ENCODE peak calls at places on chromosomes 1 and 21, in five cellular contexts. One of them, this sample, is unnamed. For H3K4me1, the result is how much of the 10 kb centered on the place peaks cover.

GRCh38 chr1:204108312-204109141 is 35.6 kb downstream of the SOX13 start:
- DNase-seq in iPS DF 6.9: peak
- DNase-seq in upper lobe of right lung: no peak
- DNase-seq in Panc1: no peak
- DNase-seq in OCI-LY7: no peak
- DNase-seq in this sample: no peak

GRCh38 chr21:29221259-29221744 is 77.4 kb upstream of the BACH1 start:
- DNase-seq in iPS DF 6.9: no peak
- DNase-seq in OCI-LY7: no peak
- DNase-seq in upper lobe of right lung: no peak
- DNase-seq in Panc1: no peak
- DNase-seq in this sample: no peak

GRCh38 chr1:114107474-114108175 is 46.0 kb downstream of the SYT6 start:
- DNase-seq in Panc1: no peak
- DNase-seq in upper lobe of right lung: no peak
- DNase-seq in iPS DF 6.9: no peak
- DNase-seq in OCI-LY7: no peak
- DNase-seq in this sample: no peak

GRCh38 chr1:25707280-25708016 is 90.9 kb downstream of the MAN1C1 start:
- DNase-seq in Panc1: no peak
- DNase-seq in iPS DF 6.9: no peak
- DNase-seq in upper lobe of right lung: no peak
- DNase-seq in OCI-LY7: no peak
- DNase-seq in this sample: peak

GRCh38 chr1:207088731-207089626 is at the start of gene C4BPB:
- DNase-seq in iPS DF 6.9: no peak
- DNase-seq in OCI-LY7: no peak
- DNase-seq in Panc1: no peak
- DNase-seq in upper lobe of right lung: no peak
- DNase-seq in this sample: no peak

GRCh38 chr1:111218947-111219346 is 8.6 kb upstream of the CHI3L2 start:
- DNase-seq in Panc1: no peak
- DNase-seq in iPS DF 6.9: no peak
- DNase-seq in upper lobe of right lung: no peak
- DNase-seq in OCI-LY7: no peak
- DNase-seq in this sample: no peak

GRCh38 chr21:36859744-36860501 is 106.5 kb downstream of the HLCS start:
- DNase-seq in iPS DF 6.9: peak
- DNase-seq in OCI-LY7: peak
- DNase-seq in Panc1: peak
- DNase-seq in upper lobe of right lung: peak
- DNase-seq in this sample: peak

GRCh38 chr1:155307247-155307740 is 1.4 kb upstream of the FDPS start:
- DNase-seq in Panc1: no peak
- DNase-seq in iPS DF 6.9: no peak
- DNase-seq in OCI-LY7: peak
- DNase-seq in upper lobe of right lung: no peak
- DNase-seq in this sample: peak

GRCh38 chr1:168360151-168360550 is 79.5 kb downstream of the TBX19 start:
- DNase-seq in OCI-LY7: no peak
- DNase-seq in Panc1: no peak
- DNase-seq in iPS DF 6.9: no peak
- DNase-seq in upper lobe of right lung: no peak
- DNase-seq in this sample: peak

GRCh38 chr1:164707868-164708331 is 148.9 kb downstream of the PBX1 start:
- DNase-seq in iPS DF 6.9: no peak
- DNase-seq in OCI-LY7: no peak
- DNase-seq in upper lobe of right lung: no peak
- DNase-seq in Panc1: no peak
- DNase-seq in this sample: peak

GRCh38 chr1:35883681-35884155 is 709 bp downstream of the AGO1 start:
- DNase-seq in upper lobe of right lung: peak
- DNase-seq in OCI-LY7: peak
- DNase-seq in Panc1: no peak
- DNase-seq in iPS DF 6.9: no peak
- DNase-seq in this sample: peak

GRCh38 chr1:191140038-191140437 is 662.4 kb upstream of the BRINP3 start:
- DNase-seq in OCI-LY7: no peak
- DNase-seq in Panc1: no peak
- DNase-seq in iPS DF 6.9: no peak
- DNase-seq in upper lobe of right lung: no peak
- DNase-seq in this sample: no peak

GRCh38 chr1:36139521-36139920 is 9.8 kb downstream of the TRAPPC3 start:
- DNase-seq in Panc1: no peak
- DNase-seq in OCI-LY7: no peak
- DNase-seq in upper lobe of right lung: no peak
- DNase-seq in iPS DF 6.9: no peak
- DNase-seq in this sample: no peak

GRCh38 chr1:99675292-99675691 is 29.4 kb downstream of the PALMD start:
- DNase-seq in Panc1: no peak
- DNase-seq in OCI-LY7: no peak
- DNase-seq in upper lobe of right lung: no peak
- DNase-seq in iPS DF 6.9: no peak
- DNase-seq in this sample: no peak

GRCh38 chr1:166272155-166272554 is 105.4 kb upstream of the FAM78B start:
- DNase-seq in Panc1: no peak
- DNase-seq in OCI-LY7: no peak
- DNase-seq in upper lobe of right lung: no peak
- DNase-seq in iPS DF 6.9: no peak
- DNase-seq in this sample: no peak

GRCh38 chr1:180173952-180174351 is 19.3 kb downstream of the QSOX1 start:
- DNase-seq in iPS DF 6.9: no peak
- DNase-seq in upper lobe of right lung: peak
- DNase-seq in Panc1: no peak
- DNase-seq in OCI-LY7: no peak
- DNase-seq in this sample: no peak

GRCh38 chr1:17633654-17634053 is 94.2 kb downstream of the ARHGEF10L start:
- DNase-seq in Panc1: no peak
- DNase-seq in upper lobe of right lung: no peak
- DNase-seq in iPS DF 6.9: no peak
- DNase-seq in OCI-LY7: no peak
- DNase-seq in this sample: no peak

GRCh38 chr1:94236630-94237290 is 624 bp downstream of the ARHGAP29 start:
- DNase-seq in Panc1: no peak
- DNase-seq in iPS DF 6.9: no peak
- DNase-seq in upper lobe of right lung: no peak
- DNase-seq in OCI-LY7: no peak
- DNase-seq in this sample: peak

GRCh38 chr1:2073382-2074230 is 23.4 kb downstream of the PRKCZ start:
- DNase-seq in Panc1: no peak
- DNase-seq in OCI-LY7: no peak
- DNase-seq in iPS DF 6.9: no peak
- DNase-seq in upper lobe of right lung: no peak
- DNase-seq in this sample: no peak

GRCh38 chr1:154199563-154199879 is 6.6 kb downstream of the CFAP141 start:
- DNase-seq in Panc1: no peak
- DNase-seq in upper lobe of right lung: no peak
- DNase-seq in iPS DF 6.9: no peak
- DNase-seq in OCI-LY7: no peak
- DNase-seq in this sample: peak

GRCh38 chr1:44267438-44267837 is 54.2 kb downstream of the DMAP1 start:
- DNase-seq in OCI-LY7: no peak
- DNase-seq in upper lobe of right lung: no peak
- DNase-seq in iPS DF 6.9: no peak
- DNase-seq in Panc1: no peak
- DNase-seq in this sample: no peak

GRCh38 chr1:55427576-55427975 is 212.4 kb upstream of the USP24 start:
- DNase-seq in OCI-LY7: no peak
- DNase-seq in upper lobe of right lung: no peak
- DNase-seq in Panc1: no peak
- DNase-seq in iPS DF 6.9: no peak
- DNase-seq in this sample: no peak

GRCh38 chr1:221397606-221398005 is 344.3 kb downstream of the DUSP10 start:
- DNase-seq in upper lobe of right lung: no peak
- DNase-seq in OCI-LY7: no peak
- DNase-seq in iPS DF 6.9: no peak
- DNase-seq in Panc1: no peak
- DNase-seq in this sample: no peak

GRCh38 chr21:37117204-37117603 is 44.1 kb downstream of the TTC3 start:
- DNase-seq in OCI-LY7: no peak
- DNase-seq in upper lobe of right lung: no peak
- DNase-seq in iPS DF 6.9: no peak
- DNase-seq in Panc1: no peak
- DNase-seq in this sample: no peak

GRCh38 chr1:13941315-13941714 is 241.3 kb downstream of the PRDM2 start:
- DNase-seq in Panc1: no peak
- DNase-seq in upper lobe of right lung: no peak
- DNase-seq in OCI-LY7: no peak
- DNase-seq in iPS DF 6.9: no peak
- DNase-seq in this sample: no peak

GRCh38 chr21:41864311-41865001 is 14.7 kb downstream of the PRDM15 start:
- DNase-seq in Panc1: no peak
- DNase-seq in OCI-LY7: peak
- DNase-seq in iPS DF 6.9: no peak
- DNase-seq in upper lobe of right lung: peak
- DNase-seq in this sample: no peak

DNA sequence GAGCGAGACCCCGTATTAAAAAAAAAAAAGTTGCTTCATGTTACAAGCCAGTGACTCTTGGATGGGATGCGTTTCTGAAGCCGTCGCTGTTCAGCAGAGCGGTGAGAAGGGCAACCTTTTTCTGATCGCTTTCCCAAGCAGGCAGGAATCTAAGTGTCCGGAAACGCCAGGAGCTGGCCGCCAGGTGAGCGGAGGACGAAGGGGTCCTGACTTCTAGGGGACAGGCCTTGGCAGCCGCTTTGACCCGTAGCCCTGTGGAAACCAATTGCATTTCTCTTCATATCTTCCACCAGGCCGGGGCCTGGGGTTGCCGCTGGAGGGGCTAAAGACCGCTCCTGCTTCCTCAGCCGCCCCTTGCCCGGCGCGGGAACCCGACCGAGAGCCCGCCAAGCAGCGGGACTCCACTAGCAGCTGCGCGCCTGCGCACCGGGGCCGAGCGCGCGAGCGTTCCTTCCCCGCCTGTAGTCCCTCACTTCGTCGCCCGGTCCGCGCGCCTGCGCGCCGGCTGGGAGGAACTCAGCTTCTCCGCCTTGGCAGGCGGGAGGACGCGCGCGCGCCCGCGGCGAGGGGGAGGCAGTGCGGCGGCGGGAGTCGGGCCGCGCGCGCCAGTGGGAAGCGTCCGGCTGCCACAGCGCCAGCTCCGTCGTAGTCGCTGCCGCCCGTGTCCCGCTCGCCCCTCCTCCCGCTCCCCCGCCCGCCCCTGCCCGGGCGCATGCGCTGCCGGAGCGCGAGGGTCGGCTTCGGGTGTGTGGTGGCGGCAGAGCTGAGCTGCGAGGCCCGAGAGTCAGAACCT is at the start of gene SPEN:
- DNase-seq in upper lobe of right lung: peak
- DNase-seq in Panc1: peak
- DNase-seq in iPS DF 6.9: no peak
- DNase-seq in OCI-LY7: peak
- DNase-seq in this sample: peak
- H3K4me1 ChIP-seq in upper lobe of right lung: under half
- H3K4me1 ChIP-seq in Panc1: under half
- H3K4me1 ChIP-seq in iPS DF 6.9: under half
- H3K4me1 ChIP-seq in OCI-LY7: half or more
- H3K4me1 ChIP-seq in this sample: under half

GRCh38 chr1:234732260-234732659 is 122.3 kb upstream of the IRF2BP2 start:
- DNase-seq in iPS DF 6.9: no peak
- DNase-seq in upper lobe of right lung: peak
- DNase-seq in Panc1: no peak
- DNase-seq in OCI-LY7: no peak
- DNase-seq in this sample: no peak
- H3K4me1 ChIP-seq in iPS DF 6.9: under half
- H3K4me1 ChIP-seq in upper lobe of right lung: under half
- H3K4me1 ChIP-seq in Panc1: under half
- H3K4me1 ChIP-seq in OCI-LY7: under half
- H3K4me1 ChIP-seq in this sample: under half

DNA sequence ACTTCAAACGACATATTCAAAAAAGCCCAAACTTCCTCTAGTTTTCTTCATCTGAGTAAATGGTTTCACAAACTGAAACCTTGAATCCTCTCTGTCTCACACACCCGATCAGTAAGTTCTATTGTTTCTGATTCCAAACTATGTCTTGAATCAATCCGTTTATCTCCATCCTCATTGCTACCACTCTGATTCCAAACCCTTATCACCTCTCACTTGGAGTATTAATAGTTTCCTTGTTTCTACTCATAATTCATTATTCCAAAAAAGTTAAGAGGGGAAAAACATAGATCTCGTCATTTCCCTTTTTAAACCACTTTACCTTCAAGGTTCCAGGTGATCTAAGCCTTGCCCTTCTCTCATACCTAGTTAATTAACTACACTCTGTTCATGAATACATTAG is 1.7 kb upstream of the METTL18 start:
- DNase-seq in OCI-LY7: no peak
- DNase-seq in upper lobe of right lung: no peak
- DNase-seq in iPS DF 6.9: no peak
- DNase-seq in Panc1: no peak
- DNase-seq in this sample: no peak
- H3K4me1 ChIP-seq in OCI-LY7: half or more
- H3K4me1 ChIP-seq in upper lobe of right lung: under half
- H3K4me1 ChIP-seq in iPS DF 6.9: under half
- H3K4me1 ChIP-seq in Panc1: under half
- H3K4me1 ChIP-seq in this sample: under half

DNA sequence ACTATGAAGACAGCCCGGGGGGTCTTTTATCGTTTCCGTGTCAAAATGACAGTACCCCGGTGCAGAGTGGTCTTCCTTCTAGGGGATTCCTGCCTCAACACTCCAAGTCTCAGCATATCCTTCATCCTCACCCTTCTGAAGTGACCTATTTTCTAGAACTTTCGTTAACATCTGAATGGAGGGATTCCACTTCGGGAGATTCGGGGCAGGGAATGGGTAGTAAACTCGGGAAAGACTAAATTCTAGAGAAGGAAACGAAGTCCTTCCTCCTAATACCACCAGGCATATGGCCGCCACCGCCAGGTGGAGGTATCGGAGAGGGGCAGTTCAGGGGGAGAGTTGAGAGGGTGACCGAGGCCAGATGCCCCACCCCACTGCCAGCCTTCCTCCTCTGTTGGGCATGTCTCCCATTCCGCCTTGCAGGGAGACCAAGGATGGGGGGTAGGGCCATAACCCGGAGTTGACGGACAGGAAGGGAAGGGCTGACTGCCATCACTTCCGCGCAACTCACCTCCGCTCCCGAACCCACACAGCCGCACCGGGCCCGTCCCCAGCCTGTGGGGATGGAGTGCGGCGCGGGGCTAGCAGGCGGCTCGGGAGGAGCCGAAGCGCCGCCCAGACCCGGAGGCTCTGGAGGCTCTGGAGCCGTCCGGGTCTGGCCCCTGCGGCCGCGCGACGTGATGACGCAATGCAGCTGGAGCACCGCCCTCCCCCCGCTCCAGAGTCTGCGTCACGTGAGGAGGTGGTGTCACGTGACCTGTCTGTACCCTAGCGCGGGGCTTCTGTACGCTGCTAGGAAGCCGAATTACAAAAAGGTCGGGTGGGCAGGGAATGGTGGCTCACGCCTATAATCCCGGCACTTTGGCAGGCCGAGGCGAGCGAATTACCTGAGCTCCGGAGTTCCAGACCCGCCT is at the start of gene KLHL12:
- DNase-seq in upper lobe of right lung: peak
- DNase-seq in iPS DF 6.9: peak
- DNase-seq in OCI-LY7: peak
- DNase-seq in Panc1: peak
- DNase-seq in this sample: peak
- H3K4me1 ChIP-seq in upper lobe of right lung: under half
- H3K4me1 ChIP-seq in iPS DF 6.9: under half
- H3K4me1 ChIP-seq in OCI-LY7: under half
- H3K4me1 ChIP-seq in Panc1: under half
- H3K4me1 ChIP-seq in this sample: under half